ENCODE peak calls at places on chromosome 14, in eight cellular contexts. H is left lung, N is transverse colon, D is upper lobe of right lung, O is cardiac muscle cell, E is spleen, Q is ascending aorta, V is adipocyte. L is an unnamed sample. For H3K27me3, the result is how much of the 10 kb centered on the place peaks cover.

GRCh38 chr14:81516941-81517797 is 16.5 kb downstream of the SEL1L start:
- DNase-seq in H (no peak), N (peak), D (no peak), O (peak), E (no peak), Q (no peak), V (peak), L (no peak)

GRCh38 chr14:20630340-20631022 is 11.0 kb downstream of the OR6S1 start:
- DNase-seq in H (no peak), N (peak), D (no peak), O (peak), E (peak), Q (no peak), V (peak), L (no peak)

GRCh38 chr14:69094481-69094880 is 58.4 kb downstream of the DCAF5 start:
- DNase-seq in H (no peak), N (no peak), D (no peak), O (no peak), E (no peak), Q (no peak), V (no peak), L (no peak)

GRCh38 chr14:68018598-68018997 is 199.0 kb downstream of the RAD51B start:
- DNase-seq in H (no peak), N (no peak), D (no peak), O (no peak), E (no peak), Q (no peak), V (no peak), L (no peak)

GRCh38 chr14:57480044-57480443 is 13.6 kb downstream of the CCDC198 start:
- DNase-seq in H (no peak), N (no peak), D (no peak), O (no peak), E (no peak), Q (no peak), V (peak), L (no peak)

GRCh38 chr14:65095633-65096205 is 6.6 kb downstream of the MAX start:
- DNase-seq in H (no peak), N (peak), D (no peak), O (peak), E (no peak), Q (no peak), V (peak), L (no peak)

GRCh38 chr14:67285876-67286452 is 44.7 kb downstream of the PALS1 start:
- DNase-seq in H (no peak), N (no peak), D (no peak), O (peak), E (no peak), Q (no peak), V (peak), L (no peak)

GRCh38 chr14:95495538-95496025 is 20.9 kb downstream of the SYNE3 start:
- DNase-seq in H (no peak), N (peak), D (no peak), O (no peak), E (peak), Q (no peak), V (no peak), L (no peak)

DNA sequence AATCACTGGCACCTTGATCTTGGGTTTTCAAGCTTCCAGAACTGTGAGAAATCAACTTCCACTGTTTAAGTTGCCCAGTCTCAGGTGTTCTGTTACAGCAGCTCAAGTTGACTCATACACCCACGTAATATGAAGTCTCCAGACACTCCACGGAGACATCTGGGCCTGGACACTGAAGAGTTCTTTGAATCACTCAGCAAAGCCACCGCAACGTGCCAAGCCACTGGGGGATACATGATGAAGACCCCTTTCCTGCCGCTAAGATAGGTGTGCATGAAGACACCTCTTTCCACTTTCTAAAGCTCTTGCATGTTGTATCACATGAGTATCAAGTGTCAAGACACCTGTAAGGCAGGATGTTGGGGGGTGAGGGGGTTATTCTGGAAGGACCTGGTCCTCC is 311.7 kb upstream of the RTL1 start:
- DNase-seq in H (no peak), N (no peak), D (no peak), O (no peak), E (no peak), Q (no peak), V (no peak), L (no peak)
- H3K27me3 ChIP-seq in H (under half), N (under half), D (under half), O (under half), E (under half), Q (under half), V (under half), L (under half)

GRCh38 chr14:22419620-22420019 is 169.4 kb downstream of the DAD1 start:
- DNase-seq in H (peak), N (no peak), D (no peak), O (no peak), E (no peak), Q (no peak), V (no peak), L (no peak)
- H3K27me3 ChIP-seq in H (under half), N (under half), D (under half), O (under half), E (under half), Q (under half), V (under half), L (under half)

DNA sequence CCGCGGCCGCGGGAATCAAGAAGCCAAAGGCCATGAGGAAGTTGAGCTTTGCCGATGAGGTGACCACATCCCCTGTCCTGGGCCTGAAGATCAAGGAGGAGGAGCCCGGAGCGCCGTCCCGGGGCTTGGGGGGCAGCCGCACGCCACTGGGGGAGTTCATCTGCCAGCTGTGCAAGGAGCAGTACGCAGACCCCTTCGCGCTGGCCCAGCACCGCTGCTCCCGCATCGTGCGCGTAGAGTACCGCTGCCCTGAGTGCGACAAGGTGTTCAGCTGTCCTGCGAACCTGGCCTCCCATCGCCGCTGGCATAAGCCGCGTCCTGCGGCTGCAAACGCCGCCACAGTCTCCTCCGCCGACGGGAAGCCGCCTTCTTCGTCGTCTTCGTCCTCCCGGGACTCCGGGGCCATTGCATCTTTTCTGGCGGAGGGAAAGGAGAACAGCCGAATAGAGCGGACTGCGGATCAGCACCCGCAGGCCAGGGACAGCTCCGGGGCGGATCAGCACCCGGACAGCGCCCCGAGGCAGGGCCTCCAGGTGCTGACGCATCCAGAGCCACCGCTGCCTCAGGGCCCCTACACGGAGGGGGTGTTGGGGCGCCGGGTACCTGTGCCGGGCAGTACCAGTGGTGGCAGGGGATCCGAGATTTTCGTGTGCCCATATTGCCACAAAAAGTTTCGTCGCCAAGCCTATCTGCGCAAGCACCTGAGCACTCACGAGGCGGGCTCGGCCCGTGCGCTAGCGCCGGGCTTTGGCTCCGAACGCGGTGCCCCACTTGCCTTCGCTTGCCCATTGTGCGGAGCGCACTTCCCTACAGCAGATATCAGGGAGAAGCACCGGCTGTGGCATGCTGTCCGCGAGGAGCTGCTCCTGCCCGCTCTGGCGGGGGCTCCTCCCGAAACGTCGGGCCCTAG is 1.2 kb downstream of the INSM2 start:
- DNase-seq in H (peak), N (peak), D (peak), O (peak), E (peak), Q (no peak), V (peak), L (peak)
- H3K27me3 ChIP-seq in H (half or more), N (half or more), D (half or more), O (half or more), E (under half), Q (under half), V (under half), L (half or more)

DNA sequence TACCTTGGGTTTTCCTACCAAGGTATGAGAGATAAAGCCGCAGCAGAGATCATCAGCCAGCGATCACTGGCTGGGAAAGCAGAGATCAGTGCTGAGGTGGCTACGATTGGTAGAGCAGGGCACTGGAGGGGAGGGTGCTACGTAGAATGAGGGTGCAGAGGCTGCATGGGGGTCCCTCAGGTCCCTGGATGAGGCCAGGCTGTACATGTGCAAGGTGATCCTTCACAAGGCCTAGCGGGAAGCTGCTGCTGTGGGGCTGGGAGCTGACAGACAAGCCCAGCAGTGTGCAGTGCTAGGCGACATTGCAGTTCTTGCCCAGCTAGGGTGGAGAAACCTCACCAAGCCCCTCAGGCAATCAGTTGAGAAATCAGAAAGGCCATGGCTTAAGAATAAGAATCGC is 37.1 kb upstream of the GPR132 start:
- DNase-seq in H (no peak), N (no peak), D (no peak), O (no peak), E (no peak), Q (no peak), V (no peak), L (no peak)
- H3K27me3 ChIP-seq in H (under half), N (under half), D (under half), O (under half), E (under half), Q (under half), V (half or more), L (under half)

GRCh38 chr14:54658836-54659235 is 91.9 kb downstream of the SAMD4A start:
- DNase-seq in H (no peak), N (no peak), D (no peak), O (no peak), E (no peak), Q (no peak), V (no peak), L (no peak)
- H3K27me3 ChIP-seq in H (under half), N (under half), D (under half), O (under half), E (under half), Q (under half), V (under half), L (under half)

GRCh38 chr14:37019488-37019887 is 152.9 kb downstream of the SLC25A21 start:
- DNase-seq in H (no peak), N (no peak), D (no peak), O (no peak), E (no peak), Q (no peak), V (no peak), L (no peak)

GRCh38 chr14:37027188-37027824 is 145.1 kb downstream of the SLC25A21 start:
- DNase-seq in H (no peak), N (no peak), D (no peak), O (no peak), E (no peak), Q (no peak), V (peak), L (no peak)

GRCh38 chr14:37018571-37019240 is 153.7 kb downstream of the SLC25A21 start:
- DNase-seq in H (no peak), N (no peak), D (no peak), O (no peak), E (no peak), Q (no peak), V (no peak), L (no peak)

GRCh38 chr14:37024166-37024565 is 148.2 kb downstream of the SLC25A21 start:
- DNase-seq in H (no peak), N (no peak), D (no peak), O (no peak), E (no peak), Q (no peak), V (no peak), L (no peak)

GRCh38 chr14:37021406-37021805 is 151.0 kb downstream of the SLC25A21 start:
- DNase-seq in H (no peak), N (no peak), D (no peak), O (no peak), E (no peak), Q (no peak), V (no peak), L (no peak)
- H3K27me3 ChIP-seq in H (under half), N (under half), D (under half), O (under half), E (under half), Q (under half), V (under half), L (under half)

DNA sequence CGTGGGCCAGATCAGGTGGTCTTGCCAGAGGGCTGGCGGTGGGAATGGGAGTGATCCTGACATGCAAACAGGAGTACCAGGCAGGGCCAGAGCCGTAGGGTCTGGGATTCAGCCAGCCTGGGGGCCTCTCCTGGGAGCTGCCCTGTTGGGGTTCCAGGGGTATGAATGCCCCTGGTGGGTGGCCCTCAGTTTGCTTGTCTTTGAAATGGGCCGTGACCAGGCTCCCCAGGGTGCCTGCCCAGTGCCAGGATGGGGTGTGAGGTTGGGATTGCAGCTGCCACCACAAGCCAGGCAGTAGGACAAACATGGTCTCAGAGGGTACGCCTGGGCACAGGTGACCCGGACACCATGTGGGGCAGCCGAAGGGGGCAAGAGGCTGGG is 168.8 kb downstream of the KIF26A start:
- DNase-seq in H (no peak), N (no peak), D (no peak), O (no peak), E (no peak), Q (no peak), V (no peak), L (no peak)
- H3K27me3 ChIP-seq in H (under half), N (under half), D (under half), O (under half), E (under half), Q (under half), V (under half), L (under half)

GRCh38 chr14:99260652-99261551 is 11.1 kb downstream of the BCL11B start:
- DNase-seq in H (no peak), N (no peak), D (no peak), O (no peak), E (peak), Q (no peak), V (no peak), L (peak)
- H3K27me3 ChIP-seq in H (half or more), N (under half), D (under half), O (under half), E (under half), Q (under half), V (half or more), L (under half)

DNA sequence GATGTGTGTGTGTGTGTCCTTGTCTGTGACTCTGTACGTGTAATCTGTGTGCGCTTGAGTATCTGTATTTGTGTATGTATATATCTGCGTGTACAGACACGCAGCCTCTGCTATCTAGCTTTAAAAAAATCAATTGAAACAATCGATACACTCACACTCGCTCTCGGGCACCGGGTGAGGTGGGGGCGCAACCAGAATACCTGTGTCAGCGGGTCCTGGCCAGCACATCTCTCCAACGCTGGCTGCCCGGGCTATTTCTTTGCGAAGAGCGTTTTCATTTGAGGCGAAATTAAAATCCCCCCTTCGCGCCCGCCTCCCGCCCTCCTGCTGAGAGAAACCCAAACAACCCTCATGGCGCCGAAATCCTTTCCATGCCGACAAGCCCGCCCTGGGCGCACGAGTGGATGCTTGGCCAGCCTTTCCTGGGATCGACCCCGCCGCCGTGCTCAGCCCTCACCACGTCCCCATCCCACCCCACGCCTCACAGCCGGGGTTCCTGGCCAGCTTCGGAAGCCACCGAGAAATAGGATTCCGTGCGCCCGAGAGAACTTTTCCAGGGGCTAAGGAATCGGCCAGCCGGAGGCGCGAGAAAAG is 1.2 kb downstream of the ZDHHC22 start:
- DNase-seq in H (no peak), N (no peak), D (no peak), O (no peak), E (peak), Q (no peak), V (no peak), L (no peak)
- H3K27me3 ChIP-seq in H (half or more), N (half or more), D (half or more), O (half or more), E (under half), Q (under half), V (half or more), L (half or more)

GRCh38 chr14:36442824-36443241 is 77.2 kb downstream of the NKX2-1 start:
- DNase-seq in H (no peak), N (no peak), D (no peak), O (no peak), E (no peak), Q (no peak), V (no peak), L (no peak)

GRCh38 chr14:36438883-36439282 is 81.1 kb downstream of the NKX2-1 start:
- DNase-seq in H (no peak), N (no peak), D (no peak), O (no peak), E (no peak), Q (no peak), V (no peak), L (no peak)

GRCh38 chr14:36443374-36443773 is 76.7 kb downstream of the NKX2-1 start:
- DNase-seq in H (no peak), N (no peak), D (no peak), O (no peak), E (no peak), Q (no peak), V (no peak), L (no peak)

GRCh38 chr14:36441283-36441682 is 78.7 kb downstream of the NKX2-1 start:
- DNase-seq in H (no peak), N (no peak), D (no peak), O (no peak), E (no peak), Q (no peak), V (no peak), L (no peak)
- H3K27me3 ChIP-seq in H (under half), N (under half), D (under half), O (under half), E (under half), Q (under half), V (under half), L (under half)